ENCODE peak calls at places on chromosomes 6 and 20, in nine cellular contexts. P is A549; L is Peyer's patch; F is CD4-positive, alpha-beta T cell; E is sigmoid colon; Y is ascending aorta; J is uterus; D is right cardiac atrium; N is small intestine. K is an unnamed sample.
A peak's percentile ranks its signal among the peaks of the same experiment; 100 is the strongest.

GRCh38 chr20:33493076-33493766 is 3.3 kb downstream of the CBFA2T2 start:
- DNase-seq in P (no peak), Y (no peak), D (no peak), E (no peak), J (no peak), F (no peak), N (no peak), L (peak; percentile 39), K (no peak)

GRCh38 chr6:115783402-115784061 is 277.2 kb downstream of the FRK start:
- DNase-seq in J (no peak), N (peak; percentile 2), L (no peak), Y (peak; percentile 60), F (no peak), D (peak; percentile 37), E (no peak), P (no peak), K (no peak)

GRCh38 chr6:65638047-65638831 is 68.8 kb downstream of the EYS start:
- DNase-seq in E (no peak), P (peak; percentile 33), F (no peak), J (no peak), N (no peak), D (peak; percentile 27), Y (no peak), L (no peak), K (no peak)

GRCh38 chr20:38178065-38178471 is 13.0 kb upstream of the TGM2 start:
- DNase-seq in F (no peak), D (peak; percentile 72), E (peak; percentile 50), L (no peak), P (no peak), N (no peak), Y (no peak), J (no peak), K (no peak)

GRCh38 chr20:52379723-52380336 is 188.3 kb upstream of the ZFP64 start:
- DNase-seq in J (peak; percentile 27), F (peak; percentile 51), N (peak; percentile 23), L (peak; percentile 61), E (no peak), P (peak; percentile 25), D (peak; percentile 75), Y (no peak), K (peak; percentile 56)

GRCh38 chr6:22444335-22444734 is 125.0 kb upstream of the HDGFL1 start:
- DNase-seq in F (no peak), E (no peak), Y (no peak), D (no peak), L (no peak), N (no peak), J (no peak), P (no peak), K (no peak)

GRCh38 chr20:12068146-12068545 is 150.5 kb downstream of the BTBD3 start:
- DNase-seq in P (no peak), F (no peak), N (no peak), Y (no peak), E (no peak), J (no peak), D (no peak), L (no peak), K (no peak)

GRCh38 chr6:678515-678914 is 14.4 kb downstream of the EXOC2 start:
- DNase-seq in F (no peak), N (no peak), P (no peak), J (no peak), D (no peak), Y (no peak), E (no peak), L (no peak), K (no peak)

GRCh38 chr6:89430563-89430962 is 2.4 kb upstream of the ANKRD6 start:
- DNase-seq in L (no peak), E (no peak), N (no peak), J (no peak), F (no peak), D (no peak), Y (no peak), P (no peak), K (no peak)

GRCh38 chr20:41038149-41038877 is 9.7 kb downstream of the TOP1 start:
- DNase-seq in J (no peak), F (no peak), P (no peak), E (no peak), Y (no peak), D (no peak), N (no peak), L (no peak), K (no peak)

GRCh38 chr6:43478008-43478372 is 620 bp downstream of the TJAP1 start:
- DNase-seq in D (no peak), F (no peak), L (no peak), P (no peak), J (no peak), Y (no peak), N (no peak), E (no peak), K (no peak)

GRCh38 chr6:112330877-112331260 is 16.3 kb upstream of the RFPL4B start:
- DNase-seq in Y (no peak), D (no peak), L (no peak), F (no peak), J (no peak), N (no peak), P (no peak), E (no peak), K (no peak)

GRCh38 chr20:63702751-63703470 is 4.9 kb downstream of the ARFRP1 start:
- DNase-seq in N (no peak), J (no peak), D (no peak), Y (peak; percentile 60), P (no peak), L (no peak), E (peak; percentile 57), F (no peak), K (peak; percentile 42)

GRCh38 chr6:33834401-33835392 is 30.9 kb upstream of the MLN start:
- DNase-seq in P (no peak), N (no peak), J (no peak), L (no peak), E (no peak), D (no peak), F (no peak), Y (no peak), K (peak; percentile 4)

DNA sequence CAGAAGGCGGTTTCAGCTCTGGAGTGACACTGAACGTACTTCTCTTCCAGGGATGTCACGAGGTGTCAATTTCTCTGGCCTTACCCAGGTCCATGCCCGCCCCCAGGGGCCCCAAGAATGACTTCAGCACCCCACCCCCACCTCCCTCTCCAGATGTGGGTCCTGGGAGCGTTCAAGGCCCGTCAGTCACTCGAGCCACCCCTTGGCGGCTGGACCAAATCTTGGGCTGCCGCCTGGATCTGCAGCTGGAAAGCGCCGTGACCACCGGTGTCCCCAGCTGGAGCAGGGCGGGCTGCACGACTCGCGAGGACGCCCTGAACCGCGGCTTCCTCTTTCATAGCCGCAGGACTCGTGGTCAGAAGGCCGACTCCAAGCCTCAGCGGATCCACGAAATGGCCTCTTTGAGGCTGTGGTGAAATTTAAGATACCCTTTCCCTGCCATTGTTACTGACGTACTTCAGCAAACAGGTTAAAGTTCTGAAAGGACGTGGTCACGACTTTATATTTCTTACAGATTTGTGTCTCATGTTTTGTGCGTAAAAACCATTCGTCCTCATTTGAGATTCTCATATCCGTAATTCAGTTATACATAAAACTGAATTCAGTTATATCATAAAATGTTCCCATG is 29.3 kb downstream of the TRIM38 start:
- DNase-seq in P (peak; percentile 46), D (peak; percentile 93), J (peak; percentile 65), F (peak; percentile 48), Y (peak; percentile 87), L (peak; percentile 90), E (peak; percentile 88), N (peak; percentile 54), K (peak; percentile 76)
- H3K9me3 ChIP-seq in P (no peaks in the 10 kb centered on the region), D (no peaks in the 10 kb centered on the region), J (no peaks in the 10 kb centered on the region), F (no peaks in the 10 kb centered on the region), Y (no peaks in the 10 kb centered on the region), L (no peaks in the 10 kb centered on the region), E (no peaks in the 10 kb centered on the region), N (no peaks in the 10 kb centered on the region), K (no peaks in the 10 kb centered on the region)

GRCh38 chr20:56222201-56222600 is 26.3 kb upstream of the MC3R start:
- DNase-seq in D (no peak), F (no peak), P (no peak), L (no peak), E (no peak), J (no peak), Y (no peak), N (no peak), K (no peak)
- H3K9me3 ChIP-seq in D (no peaks in the 10 kb centered on the region), F (peaks cover 7% of the 10 kb centered on the region), P (no peaks in the 10 kb centered on the region), L (no peaks in the 10 kb centered on the region), E (peaks cover 2% of the 10 kb centered on the region), J (no peaks in the 10 kb centered on the region), Y (no peaks in the 10 kb centered on the region), N (no peaks in the 10 kb centered on the region), K (peaks cover 4% of the 10 kb centered on the region)

DNA sequence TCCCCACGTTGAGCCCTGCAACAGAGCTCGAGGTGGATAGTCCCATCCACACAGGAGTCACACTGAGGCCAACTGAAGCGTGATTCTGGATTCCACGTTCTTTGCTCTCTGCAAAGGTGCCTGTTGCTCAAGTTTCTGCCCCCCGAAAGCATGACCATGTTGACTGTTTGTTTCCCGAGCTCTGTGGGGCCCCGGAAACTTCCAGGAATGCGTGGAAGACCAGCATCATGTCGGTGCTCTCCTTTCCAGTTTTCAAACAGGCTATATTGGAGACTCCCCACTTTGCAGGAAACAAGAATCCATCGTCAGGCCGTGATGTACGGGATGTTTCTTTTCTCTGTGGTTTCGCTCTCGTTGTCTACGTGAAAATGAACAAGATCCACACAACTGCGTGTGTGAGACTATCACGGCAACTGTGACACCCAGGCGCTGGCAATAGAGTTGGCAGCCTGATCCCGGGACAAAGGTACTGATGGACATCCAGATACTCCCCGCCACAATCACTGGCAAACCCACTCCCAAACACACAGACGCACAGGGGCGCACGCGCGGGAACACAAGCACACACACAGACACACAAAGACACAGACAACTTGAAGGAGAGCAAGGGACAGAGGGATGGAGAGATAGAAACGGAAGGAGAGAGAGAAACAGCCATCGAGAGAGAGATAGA is 444.6 kb upstream of the DEFB115 start:
- DNase-seq in F (no peak), E (no peak), Y (no peak), P (no peak), L (no peak), N (no peak), D (peak; percentile 42), J (no peak), K (no peak)
- H3K9me3 ChIP-seq in F (peaks cover 22% of the 10 kb centered on the region), E (peaks cover 8% of the 10 kb centered on the region), Y (no peaks in the 10 kb centered on the region), P (no peaks in the 10 kb centered on the region), L (no peaks in the 10 kb centered on the region), N (peaks cover 7% of the 10 kb centered on the region), D (no peaks in the 10 kb centered on the region), J (no peaks in the 10 kb centered on the region), K (no peaks in the 10 kb centered on the region)

GRCh38 chr6:163296835-163297519 is 117.5 kb upstream of the QKI start:
- DNase-seq in E (no peak), L (no peak), D (no peak), Y (no peak), P (no peak), J (no peak), N (no peak), F (no peak), K (no peak)
- H3K9me3 ChIP-seq in E (no peaks in the 10 kb centered on the region), L (no peaks in the 10 kb centered on the region), D (no peaks in the 10 kb centered on the region), Y (no peaks in the 10 kb centered on the region), P (no peaks in the 10 kb centered on the region), J (no peaks in the 10 kb centered on the region), N (peaks cover under 1% of the 10 kb centered on the region), F (no peaks in the 10 kb centered on the region), K (no peaks in the 10 kb centered on the region)

DNA sequence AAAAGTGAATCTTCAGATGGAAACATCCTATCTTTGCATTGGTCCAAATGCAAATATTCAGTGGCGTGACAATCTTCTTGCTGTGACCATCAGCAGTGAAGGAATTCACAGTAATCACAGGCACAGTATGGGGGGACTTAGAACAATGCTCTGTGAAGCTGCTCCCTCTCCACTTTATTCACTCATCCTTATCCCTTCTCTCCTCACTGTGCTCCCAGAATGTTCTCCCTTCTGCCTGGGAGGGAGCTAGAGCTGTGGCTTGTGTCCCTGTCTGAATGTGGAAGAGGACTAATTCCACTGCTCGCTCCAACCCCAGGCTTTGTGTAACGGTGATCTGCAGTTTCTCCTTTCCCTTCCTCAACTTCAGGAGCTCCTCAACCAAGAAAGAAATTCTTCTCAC is 243.7 kb downstream of the ALDH8A1 start:
- DNase-seq in E (no peak), F (no peak), J (no peak), L (no peak), Y (no peak), N (no peak), P (no peak), D (no peak), K (no peak)
- H3K9me3 ChIP-seq in E (no peaks in the 10 kb centered on the region), F (no peaks in the 10 kb centered on the region), J (no peaks in the 10 kb centered on the region), L (no peaks in the 10 kb centered on the region), Y (no peaks in the 10 kb centered on the region), N (no peaks in the 10 kb centered on the region), P (no peaks in the 10 kb centered on the region), D (no peaks in the 10 kb centered on the region), K (no peaks in the 10 kb centered on the region)